ENCODE peak calls at places on chromosomes 4 and X, in five cellular contexts. Z is psoas muscle, V is hepatocyte, O is upper lobe of right lung, F is H1. Q is an unnamed sample.

GRCh38 chr4:181234951-181235350 is 1008.3 kb upstream of the TENM3 start:
- DNase-seq in Z (no peak), O (no peak), V (no peak), F (no peak), Q (no peak)

GRCh38 chrX:130507015-130507414 is 105.2 kb downstream of the RBMX2 start:
- DNase-seq in Z (no peak), O (no peak), F (no peak), V (no peak), Q (no peak)

GRCh38 chrX:134670241-134670811 is 12.1 kb upstream of the PLAC1 start:
- DNase-seq in O (peak; percentile 69), F (no peak), V (peak; percentile 38), Z (peak; percentile 55), Q (no peak)

GRCh38 chr4:105455998-105456397 is 17.9 kb downstream of the PPA2 start:
- DNase-seq in V (no peak), O (no peak), F (no peak), Z (no peak), Q (no peak)

GRCh38 chr4:47031713-47032404 is 492 bp downstream of the GABRB1 start:
- DNase-seq in O (no peak), F (no peak), Z (no peak), V (peak; percentile 35), Q (no peak)

GRCh38 chr4:186651181-186651603 is 72.5 kb downstream of the FAT1 start:
- DNase-seq in O (no peak), F (no peak), V (no peak), Z (no peak), Q (peak; percentile 35)

GRCh38 chrX:78513996-78514745 is 145.0 kb downstream of the RTL3 start:
- DNase-seq in V (no peak), F (no peak), Z (no peak), O (no peak), Q (no peak)

GRCh38 chr4:2910409-2910808 is 52.8 kb downstream of the NOP14 start:
- DNase-seq in F (no peak), Z (no peak), V (no peak), O (no peak), Q (no peak)

GRCh38 chrX:9644335-9644734 is 121.3 kb downstream of the GPR143 start:
- DNase-seq in O (no peak), F (no peak), V (no peak), Z (no peak), Q (no peak)

GRCh38 chrX:85052636-85053343 is 49.1 kb downstream of the APOOL start:
- DNase-seq in O (no peak), V (no peak), F (no peak), Z (no peak), Q (no peak)

GRCh38 chrX:119503484-119503861 is 35.2 kb downstream of the SLC25A5 start:
- DNase-seq in F (no peak), Z (no peak), V (peak; percentile 33), O (peak; percentile 73), Q (no peak)

GRCh38 chrX:4710618-4711433 is 997.4 kb upstream of the PRKX start:
- DNase-seq in Z (no peak), O (no peak), F (no peak), V (peak; percentile 76), Q (no peak)

GRCh38 chr4:163624727-163625126 is 130.2 kb downstream of the TMA16 start:
- DNase-seq in V (no peak), O (no peak), F (no peak), Z (no peak), Q (no peak)

GRCh38 chrX:1528186-1528883 is 8.7 kb downstream of the P2RY8 start:
- DNase-seq in F (peak; percentile 30), Z (no peak), O (peak; percentile 17), V (no peak), Q (no peak)

GRCh38 chr4:56613101-56613862 is 67.8 kb downstream of the HOPX start:
- DNase-seq in F (no peak), O (no peak), Z (no peak), V (peak; percentile 13), Q (no peak)

GRCh38 chr4:33577798-33578197 is 2666.5 kb downstream of the ARAP2 start:
- DNase-seq in V (peak; percentile 6), O (no peak), Z (no peak), F (no peak), Q (no peak)

GRCh38 chr4:20151436-20151835 is 100.3 kb upstream of the SLIT2 start:
- DNase-seq in F (no peak), O (no peak), V (no peak), Z (no peak), Q (no peak)

GRCh38 chrX:40887476-40887875 is 152.1 kb upstream of the MED14 start:
- DNase-seq in Z (no peak), O (no peak), F (no peak), V (no peak), Q (no peak)

GRCh38 chrX:103644125-103644524 is 15.3 kb downstream of the TCEAL1 start:
- DNase-seq in Z (no peak), O (no peak), V (no peak), F (no peak), Q (no peak)

GRCh38 chr4:6727081-6727942 is 11.3 kb downstream of the BLOC1S4 start:
- DNase-seq in F (no peak), O (no peak), V (peak; percentile 48), Z (no peak), Q (peak; percentile 90)

GRCh38 chr4:122003335-122003734 is 51.5 kb upstream of the TRPC3 start:
- DNase-seq in V (peak; percentile 59), F (peak; percentile 67), O (no peak), Z (peak; percentile 31), Q (no peak)

GRCh38 chr4:158821228-158822009 is 52.6 kb downstream of the FNIP2 start:
- DNase-seq in O (no peak), V (no peak), F (no peak), Z (no peak), Q (no peak)

GRCh38 chr4:8865681-8866310 is 5.8 kb downstream of the HMX1 start:
- DNase-seq in V (no peak), O (no peak), F (no peak), Z (no peak), Q (no peak)

GRCh38 chr4:39770969-39771724 is 73.2 kb downstream of the UBE2K start:
- DNase-seq in O (no peak), V (no peak), F (peak; percentile 47), Z (no peak), Q (no peak)

GRCh38 chr4:90025248-90025647 is 101.9 kb upstream of the CCSER1 start:
- DNase-seq in O (no peak), F (no peak), Z (no peak), V (peak; percentile 21), Q (no peak)

GRCh38 chrX:319579-320125 is 1.1 kb upstream of the GTPBP6 start:
- DNase-seq in F (no peak), Z (peak; percentile 69), O (peak; percentile 75), V (no peak), Q (no peak)
- H3K27ac ChIP-seq in F (peak overlapping the region; percentile 53), Z (peak overlapping the region; percentile 86), O (peak overlapping the region; percentile 91), V (peak overlapping the region; percentile 82), Q (peak overlapping the region; percentile 84)

DNA sequence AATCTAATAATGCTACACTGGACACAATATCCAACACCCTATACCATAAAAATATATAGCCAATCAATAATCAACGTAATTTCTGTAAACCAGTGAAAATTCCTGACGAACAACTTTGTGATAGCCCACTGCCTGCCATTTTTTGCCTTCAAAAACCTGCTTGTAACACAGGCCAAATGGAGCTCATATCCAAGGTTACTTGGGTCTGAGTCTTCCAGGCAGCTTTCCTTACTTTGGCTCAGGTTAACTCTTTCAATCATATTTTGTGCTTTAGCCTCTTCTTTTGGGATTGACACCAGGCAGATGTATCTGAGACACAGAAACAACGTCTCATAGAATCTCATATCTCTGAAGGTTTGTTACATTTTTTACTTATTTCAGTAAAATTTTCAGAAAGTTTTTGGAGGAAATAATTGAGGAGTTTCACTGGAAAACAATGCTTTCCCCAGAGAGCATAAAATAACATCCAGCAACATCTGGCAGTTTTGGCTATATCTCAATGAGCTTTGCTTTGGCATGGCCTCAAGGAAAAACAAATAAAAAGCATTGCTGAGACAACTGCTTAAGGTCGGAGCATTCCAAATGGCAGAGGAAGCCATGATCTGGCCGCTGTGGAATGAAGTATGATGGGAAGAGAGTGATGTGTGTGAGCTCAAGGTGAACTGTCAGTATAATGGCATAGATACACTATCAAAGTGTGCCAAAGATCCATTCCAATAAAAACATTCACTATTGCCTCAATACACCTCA is 162.9 kb upstream of the SPIN4 start:
- DNase-seq in O (no peak), V (no peak), F (no peak), Z (no peak), Q (no peak)
- TF ChIP-seq CTCF in O (no peak), V (no peak), F (no peak), Z (no peak), Q (no peak)

DNA sequence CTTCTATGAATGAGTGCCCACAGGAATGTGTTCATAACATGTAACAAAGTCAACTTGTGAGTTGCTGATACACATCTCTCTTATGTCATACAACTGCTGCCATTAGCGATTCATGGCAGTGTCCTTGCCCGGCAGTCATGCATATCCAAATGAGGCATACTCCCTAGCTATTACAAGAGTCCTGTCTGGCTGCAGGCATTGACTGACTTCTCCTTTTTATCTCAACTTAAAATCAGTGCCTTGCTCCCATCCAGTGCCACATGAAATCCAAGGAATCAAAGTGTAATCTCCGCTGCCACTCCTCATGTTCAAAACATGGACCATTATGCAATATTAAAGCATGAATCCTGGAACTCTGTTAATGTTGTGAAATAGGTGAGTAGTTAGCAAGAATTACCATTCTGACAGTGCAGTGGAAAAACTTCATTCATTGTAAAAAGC is 348.9 kb upstream of the FTHL17 start:
- DNase-seq in F (no peak), Z (no peak), O (no peak), V (no peak), Q (no peak)
- H3K4me3 ChIP-seq in F (no peak overlapping the region), Z (no peak overlapping the region), O (no peak overlapping the region), V (no peak overlapping the region), Q (no peak overlapping the region)

GRCh38 chr4:182806259-182807252 is 110.6 kb downstream of the DCTD start:
- DNase-seq in V (peak; percentile 90), F (peak; percentile 98), Z (peak; percentile 84), O (peak; percentile 89), Q (peak; percentile 69)
- H3K27ac ChIP-seq in V (no peak overlapping the region), F (no peak overlapping the region), Z (no peak overlapping the region), O (no peak overlapping the region), Q (no peak overlapping the region)

GRCh38 chrX:14717949-14718348 is 154.9 kb downstream of the FANCB start:
- DNase-seq in F (no peak), V (no peak), Z (no peak), O (no peak), Q (no peak)

GRCh38 chrX:14712096-14712495 is 160.8 kb downstream of the FANCB start:
- DNase-seq in F (no peak), V (no peak), Z (no peak), O (no peak), Q (no peak)
- TF ChIP-seq CTCF in F (no peak), V (no peak), Z (no peak), O (no peak), Q (no peak)

GRCh38 chrX:12954376-12954775 is 20.5 kb upstream of the TMSB4X start:
- DNase-seq in O (no peak), F (no peak), V (no peak), Z (no peak), Q (no peak)

GRCh38 chrX:12954981-12955380 is 19.9 kb upstream of the TMSB4X start:
- DNase-seq in F (no peak), V (no peak), Z (no peak), O (no peak), Q (no peak)

GRCh38 chrX:12956704-12957541 is 18.0 kb upstream of the TMSB4X start:
- DNase-seq in Z (no peak), F (no peak), O (no peak), V (peak; percentile 45), Q (no peak)

GRCh38 chrX:12958059-12958458 is 16.9 kb upstream of the TMSB4X start:
- DNase-seq in F (no peak), V (no peak), Z (no peak), O (no peak), Q (no peak)

GRCh38 chrX:12955882-12956703 is 18.8 kb upstream of the TMSB4X start:
- DNase-seq in O (peak; percentile 82), V (peak; percentile 60), F (no peak), Z (peak; percentile 77), Q (no peak)
- H3K4me3 ChIP-seq in O (peak overlapping the region; percentile 30), V (no peak overlapping the region), F (no peak overlapping the region), Z (no peak overlapping the region), Q (no peak overlapping the region)

Q was measured in dorsolateral prefrontal cortex.